ENCODE peak calls at places on chromosomes 4 and X, in nine cellular contexts. C is GM12865; N is lower leg skin; L is activated CD4-positive, alpha-beta T cell treated with anti-CD3 and anti-CD28 coated beads, Interleukin-2, amount 50 U/mL, for 1 hour; K is AG09319; H is nucleus accumbens; J is GM03348; G is spleen; D is effector memory CD4-positive, alpha-beta T cell. T is an unnamed sample.

GRCh38 chrX:136259543-136259942 is 8.3 kb upstream of the MAP7D3 start:
- DNase-seq in G (no peak), C (no peak), H (no peak), L (no peak), D (no peak), J (peak; percentile 32), K (no peak), N (no peak), T (peak; percentile 11)

GRCh38 chr4:14301993-14302392 is 674.5 kb upstream of the BOD1L1 start:
- DNase-seq in G (no peak), H (no peak), J (no peak), C (no peak), N (no peak), L (no peak), D (no peak), K (no peak), T (no peak)

GRCh38 chr4:121773873-121774272 is 8.9 kb upstream of the SMIM43 start:
- DNase-seq in N (no peak), K (no peak), J (no peak), L (no peak), D (no peak), G (no peak), H (no peak), C (no peak), T (no peak)

GRCh38 chr4:8268901-8269534 is 536 bp upstream of the HTRA3 start:
- DNase-seq in D (no peak), J (no peak), N (no peak), K (no peak), C (no peak), H (no peak), L (no peak), G (no peak), T (no peak)

GRCh38 chr4:97759785-97760184 is 383.5 kb downstream of the STPG2 start:
- DNase-seq in L (no peak), G (no peak), H (no peak), C (no peak), N (no peak), J (no peak), D (no peak), K (no peak), T (no peak)

GRCh38 chrX:154485150-154486051 is 1.0 kb downstream of the UBL4A start:
- DNase-seq in K (no peak), C (no peak), L (no peak), G (peak; percentile 72), J (no peak), H (no peak), D (no peak), N (no peak), T (no peak)

GRCh38 chr4:186196063-186196462 is 4.7 kb downstream of the CYP4V2 start:
- DNase-seq in H (no peak), L (no peak), C (no peak), K (no peak), J (no peak), N (no peak), D (no peak), G (no peak), T (no peak)

GRCh38 chr4:84451546-84451945 is 47.5 kb downstream of the NKX6-1 start:
- DNase-seq in J (peak; percentile 5), H (no peak), N (no peak), C (peak; percentile 1), L (no peak), G (no peak), K (no peak), D (no peak), T (no peak)

GRCh38 chr4:907691-908437 is 24.3 kb downstream of the GAK start:
- DNase-seq in C (no peak), N (no peak), G (no peak), D (no peak), L (no peak), K (no peak), H (no peak), J (no peak), T (no peak)

GRCh38 chr4:138909605-138910004 is 106.0 kb upstream of the NOCT start:
- DNase-seq in J (no peak), L (no peak), C (no peak), K (no peak), H (no peak), D (no peak), N (no peak), G (no peak), T (no peak)

GRCh38 chr4:91123742-91124141 is 996.5 kb downstream of the CCSER1 start:
- DNase-seq in N (no peak), J (no peak), G (no peak), K (no peak), C (no peak), D (no peak), L (no peak), H (no peak), T (no peak)

GRCh38 chr4:181752516-181752915 is 490.7 kb upstream of the TENM3 start:
- DNase-seq in L (no peak), J (no peak), N (no peak), K (no peak), H (no peak), G (no peak), C (no peak), D (no peak), T (no peak)

GRCh38 chr4:129278868-129279267 is 182.9 kb downstream of the C4orf33 start:
- DNase-seq in D (no peak), J (no peak), H (no peak), L (no peak), G (no peak), N (no peak), K (no peak), C (no peak), T (no peak)

GRCh38 chrX:53047228-53047627 is 1.4 kb upstream of the GPR173 start:
- DNase-seq in N (no peak), J (no peak), K (no peak), D (no peak), L (no peak), G (no peak), C (no peak), H (no peak), T (peak; percentile 5)

GRCh38 chr4:18398661-18399060 is 377.1 kb upstream of the LCORL start:
- DNase-seq in H (no peak), C (no peak), G (no peak), K (no peak), L (no peak), N (no peak), J (no peak), D (no peak), T (no peak)

GRCh38 chr4:1907848-1908525 is 36.8 kb downstream of the NSD2 start:
- DNase-seq in N (peak; percentile 70), G (no peak), C (no peak), H (no peak), K (no peak), D (no peak), L (no peak), J (no peak), T (no peak)

GRCh38 chr4:7956306-7957112 is 16.8 kb upstream of the AFAP1 start:
- DNase-seq in H (peak; percentile 17), N (no peak), G (peak; percentile 82), K (no peak), C (no peak), D (no peak), L (no peak), J (peak; percentile 63), T (peak; percentile 86)

GRCh38 chrX:106208154-106208553 is 40.0 kb downstream of the PWWP3B start:
- DNase-seq in K (no peak), D (no peak), L (no peak), C (no peak), H (no peak), N (no peak), G (no peak), J (no peak), T (no peak)